ENCODE peak calls at places on chromosomes 12 and 14, in nine cellular contexts. Z is esophagus squamous epithelium, Q is A549, T is suprapubic skin, M is uterus, C is testis, V is IMR-90, D is GM12878, L is HCT116. A is an unnamed sample. For H3K4me1, the result is how much of the 10 kb centered on the place peaks cover.

GRCh38 chr12:96219700-96220206 is 25.6 kb downstream of the ELK3 start:
- DNase-seq in Z (peak), Q (peak), T (no peak), M (no peak), C (no peak), V (peak), D (no peak), L (peak), A (no peak)

GRCh38 chr12:113757223-113758002 is 208.7 kb downstream of the RBM19 start:
- DNase-seq in Z (no peak), Q (no peak), T (no peak), M (no peak), C (no peak), V (no peak), D (no peak), L (peak), A (no peak)

GRCh38 chr14:104019806-104020205 is 65.7 kb upstream of the ASPG start:
- DNase-seq in Z (no peak), Q (no peak), T (no peak), M (no peak), C (no peak), V (no peak), D (no peak), L (no peak), A (no peak)

GRCh38 chr14:51566831-51567582 is 84.7 kb upstream of the FRMD6 start:
- DNase-seq in Z (no peak), Q (no peak), T (no peak), M (no peak), C (no peak), V (no peak), D (no peak), L (no peak), A (no peak)

GRCh38 chr14:73753043-73753886 is 39.1 kb upstream of the PNMA1 start:
- DNase-seq in Z (no peak), Q (no peak), T (no peak), M (no peak), C (no peak), V (no peak), D (no peak), L (no peak), A (peak)

GRCh38 chr12:14190694-14191093 is 174.8 kb upstream of the ATF7IP start:
- DNase-seq in Z (no peak), Q (no peak), T (no peak), M (no peak), C (no peak), V (no peak), D (no peak), L (no peak), A (no peak)

GRCh38 chr12:22518998-22519397 is 25.3 kb downstream of the C2CD5 start:
- DNase-seq in Z (no peak), Q (no peak), T (no peak), M (no peak), C (no peak), V (no peak), D (no peak), L (no peak), A (no peak)

GRCh38 chr14:54686219-54686870 is 119.4 kb downstream of the SAMD4A start:
- DNase-seq in Z (no peak), Q (peak), T (no peak), M (peak), C (peak), V (peak), D (no peak), L (no peak), A (peak)

GRCh38 chr12:55722948-55723347 is 2.8 kb downstream of the RDH5 start:
- DNase-seq in Z (no peak), Q (no peak), T (no peak), M (no peak), C (no peak), V (no peak), D (no peak), L (no peak), A (peak)

GRCh38 chr14:54669759-54670630 is 103.1 kb downstream of the SAMD4A start:
- DNase-seq in Z (no peak), Q (no peak), T (no peak), M (peak), C (peak), V (peak), D (no peak), L (no peak), A (no peak)

GRCh38 chr14:95507174-95507573 is 9.3 kb downstream of the SYNE3 start:
- DNase-seq in Z (no peak), Q (no peak), T (peak), M (peak), C (peak), V (peak), D (no peak), L (no peak), A (peak)

GRCh38 chr12:3365416-3366385 is 125.3 kb upstream of the PRMT8 start:
- DNase-seq in Z (no peak), Q (no peak), T (no peak), M (no peak), C (peak), V (no peak), D (no peak), L (no peak), A (no peak)

GRCh38 chr14:63986789-63987533 is 134.2 kb downstream of the SYNE2 start:
- DNase-seq in Z (no peak), Q (peak), T (no peak), M (no peak), C (no peak), V (peak), D (no peak), L (no peak), A (no peak)

GRCh38 chr12:23463172-23463571 is 486.3 kb downstream of the SOX5 start:
- DNase-seq in Z (no peak), Q (no peak), T (no peak), M (no peak), C (no peak), V (no peak), D (no peak), L (no peak), A (no peak)

GRCh38 chr14:34596891-34597290 is 33.1 kb downstream of the SNX6 start:
- DNase-seq in Z (no peak), Q (no peak), T (no peak), M (no peak), C (no peak), V (no peak), D (no peak), L (no peak), A (no peak)

GRCh38 chr12:48069253-48069652 is 36.6 kb downstream of the SENP1 start:
- DNase-seq in Z (no peak), Q (no peak), T (no peak), M (no peak), C (no peak), V (peak), D (no peak), L (no peak), A (no peak)

GRCh38 chr14:38158468-38158867 is 49.2 kb upstream of the SSTR1 start:
- DNase-seq in Z (no peak), Q (no peak), T (no peak), M (no peak), C (no peak), V (no peak), D (no peak), L (no peak), A (no peak)

GRCh38 chr12:6825398-6826124 is 2.6 kb upstream of the P3H3 start:
- DNase-seq in Z (no peak), Q (peak), T (peak), M (peak), C (peak), V (peak), D (no peak), L (peak), A (peak)

GRCh38 chr12:129401572-129401971 is 502.3 kb downstream of the TMEM132D start:
- DNase-seq in Z (no peak), Q (no peak), T (no peak), M (no peak), C (peak), V (no peak), D (no peak), L (no peak), A (no peak)

GRCh38 chr12:51323317-51323960 is 535 bp downstream of the BIN2 start:
- DNase-seq in Z (no peak), Q (no peak), T (no peak), M (no peak), C (no peak), V (no peak), D (no peak), L (no peak), A (no peak)

GRCh38 chr12:51322452-51322851 is 1.5 kb downstream of the BIN2 start:
- DNase-seq in Z (no peak), Q (no peak), T (no peak), M (no peak), C (no peak), V (no peak), D (peak), L (no peak), A (no peak)

GRCh38 chr12:51320311-51320694 is 3.7 kb downstream of the BIN2 start:
- DNase-seq in Z (no peak), Q (peak), T (no peak), M (no peak), C (no peak), V (no peak), D (no peak), L (no peak), A (no peak)

GRCh38 chr12:51320695-51321320 is 3.2 kb downstream of the BIN2 start:
- DNase-seq in Z (no peak), Q (peak), T (no peak), M (no peak), C (peak), V (peak), D (no peak), L (no peak), A (no peak)

GRCh38 chr12:51321882-51322281 is 2.1 kb downstream of the BIN2 start:
- DNase-seq in Z (no peak), Q (no peak), T (no peak), M (no peak), C (no peak), V (no peak), D (no peak), L (no peak), A (no peak)
- H3K4me1 ChIP-seq in Z (half or more), Q (under half), T (under half), M (under half), C (under half), V (under half), D (half or more), L (under half), A (under half)

DNA sequence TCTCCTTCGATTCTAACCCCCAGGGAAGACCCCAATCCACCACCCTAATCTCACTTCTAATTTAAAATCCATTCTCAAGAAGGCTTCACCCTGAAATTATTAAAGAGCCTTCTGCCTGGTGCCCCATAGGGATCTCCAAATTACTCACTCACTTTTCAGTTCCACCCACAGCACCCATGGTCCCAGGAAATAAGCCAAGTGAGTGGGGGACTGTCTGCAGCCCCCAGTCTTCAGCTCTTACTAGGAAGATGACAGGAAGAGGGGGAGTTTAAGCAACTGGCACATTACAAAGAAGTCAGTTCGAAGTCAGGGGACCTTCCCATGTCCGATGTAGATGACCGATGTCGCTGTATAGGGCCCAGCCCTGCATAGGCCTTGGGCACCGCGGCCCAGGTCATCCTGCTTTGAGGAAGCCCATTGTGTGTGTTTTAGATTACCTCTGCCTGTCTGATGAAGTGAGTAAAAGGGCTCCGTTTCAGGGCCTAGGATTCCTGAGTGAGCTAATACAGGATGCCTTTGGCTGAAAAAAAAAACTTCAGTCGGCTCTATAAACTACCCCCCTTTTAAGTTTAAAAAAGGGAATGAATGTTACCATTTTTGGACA is 1.9 kb downstream of the ACTN1 start:
- DNase-seq in Z (no peak), Q (no peak), T (no peak), M (peak), C (no peak), V (no peak), D (no peak), L (no peak), A (no peak)
- TF ChIP-seq POLR2A in Z (no peak), Q (no peak), T (no peak), M (no peak), C (no peak), V (no peak), D (no peak), L (no peak), A (no peak)

GRCh38 chr12:132424811-132425210 is 65.1 kb upstream of the FBRSL1 start:
- DNase-seq in Z (no peak), Q (no peak), T (no peak), M (no peak), C (no peak), V (no peak), D (no peak), L (no peak), A (no peak)

GRCh38 chr12:132424118-132424438 is 65.9 kb upstream of the FBRSL1 start:
- DNase-seq in Z (no peak), Q (no peak), T (no peak), M (no peak), C (no peak), V (no peak), D (no peak), L (no peak), A (no peak)

GRCh38 chr12:132419612-132420237 is 70.2 kb upstream of the FBRSL1 start:
- DNase-seq in Z (no peak), Q (no peak), T (no peak), M (no peak), C (no peak), V (no peak), D (no peak), L (no peak), A (no peak)

GRCh38 chr12:132423251-132424117 is 66.5 kb upstream of the FBRSL1 start:
- DNase-seq in Z (no peak), Q (peak), T (no peak), M (no peak), C (peak), V (no peak), D (no peak), L (no peak), A (no peak)

GRCh38 chr12:132422057-132423043 is 67.6 kb upstream of the FBRSL1 start:
- DNase-seq in Z (no peak), Q (no peak), T (no peak), M (no peak), C (no peak), V (peak), D (no peak), L (no peak), A (no peak)
- TF ChIP-seq CTCF in Z (no peak), Q (no peak), T (no peak), M (no peak), C (no peak), V (no peak), D (no peak), L (no peak), A (no peak)

GRCh38 chr14:68655021-68655811 is 137.7 kb downstream of the ZFP36L1 start:
- DNase-seq in Z (no peak), Q (no peak), T (no peak), M (peak), C (peak), V (peak), D (no peak), L (no peak), A (no peak)
- H3K4me1 ChIP-seq in Z (half or more), Q (under half), T (under half), M (under half), C (under half), V (under half), D (under half), L (under half), A (under half)

DNA sequence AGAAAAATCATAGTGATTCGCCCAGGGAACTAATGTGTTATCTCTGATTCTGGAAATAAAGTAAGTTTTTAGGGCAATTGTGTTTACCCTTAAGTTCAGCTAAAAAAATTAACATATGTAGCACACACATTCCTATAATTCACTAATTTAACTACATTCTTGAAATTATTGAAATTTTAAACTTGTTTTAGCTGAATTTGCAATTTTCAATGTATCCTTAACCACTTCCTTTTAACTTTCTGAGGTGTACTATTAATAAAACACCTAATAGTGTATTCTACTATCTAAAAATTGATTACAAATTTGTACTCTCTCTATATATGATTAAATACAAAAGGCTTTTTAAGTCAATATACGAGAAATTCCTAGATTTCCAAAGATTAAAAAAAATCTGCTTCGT is 2.2 kb downstream of the KLHL28 start:
- DNase-seq in Z (no peak), Q (no peak), T (no peak), M (no peak), C (no peak), V (no peak), D (no peak), L (no peak), A (no peak)
- TF ChIP-seq POLR2A in Z (no peak), Q (no peak), T (no peak), M (no peak), C (no peak), V (no peak), D (no peak), L (no peak), A (no peak)